ENCODE peak calls at places on chromosomes 4 and X, in ten cellular contexts. C is head of caudate nucleus; P is OCI-LY7; M is activated T-helper 9 cell treated with anti-CD3 and anti-CD28 coated beads, Interleukin-2, amount 50 U/mL, for 16 hours; H is HEK293T; S is RPMI7951; F is Calu3; N is fibroblast of lung; W is AG08396; L is gastrocnemius medialis. O is an unnamed sample.

GRCh38 chrX:39222361-39223113 is 421.3 kb downstream of the MID1IP1 start:
- DNase-seq in C (no peak), F (no peak), P (no peak), N (no peak), S (no peak), H (no peak), M (no peak), L (no peak), W (no peak), O (no peak)

GRCh38 chrX:118117069-118117405 is 427 bp upstream of the KLHL13 start:
- DNase-seq in H (no peak), L (no peak), N (no peak), F (no peak), C (no peak), S (peak; percentile 2), W (peak; percentile 17), P (no peak), M (no peak), O (peak; percentile 4)

GRCh38 chr4:151431728-151432127 is 22.8 kb downstream of the FHIP1A start:
- DNase-seq in N (no peak), W (no peak), C (no peak), S (no peak), L (no peak), H (no peak), F (no peak), P (no peak), M (no peak), O (no peak)

GRCh38 chr4:93981594-93981993 is 153.0 kb downstream of the ATOH1 start:
- DNase-seq in H (no peak), W (no peak), N (no peak), S (no peak), F (no peak), C (no peak), L (no peak), M (no peak), P (no peak), O (no peak)

GRCh38 chr4:31984872-31985271 is 1264.7 kb downstream of the PCDH7 start:
- DNase-seq in W (no peak), C (no peak), L (no peak), H (no peak), S (no peak), M (no peak), F (no peak), P (no peak), N (no peak), O (no peak)

GRCh38 chr4:143511906-143512305 is 1.6 kb upstream of the SMARCA5 start:
- DNase-seq in H (no peak), S (no peak), W (no peak), L (no peak), N (no peak), P (no peak), C (no peak), F (no peak), M (no peak), O (no peak)

GRCh38 chr4:74038161-74039064 is at the start of gene CXCL3:
- DNase-seq in L (peak; percentile 37), N (peak; percentile 72), H (peak; percentile 56), C (peak; percentile 63), F (peak; percentile 94), W (peak; percentile 55), P (no peak), M (no peak), S (peak; percentile 72), O (peak; percentile 2)

GRCh38 chrX:110915120-110915519 is 119.5 kb upstream of the CHRDL1 start:
- DNase-seq in W (peak; percentile 37), F (no peak), H (no peak), S (peak; percentile 90), L (no peak), P (no peak), N (peak; percentile 64), C (no peak), M (no peak), O (no peak)

GRCh38 chr4:1409806-1410425 is 3.7 kb upstream of the NKX1-1 start:
- DNase-seq in N (no peak), P (no peak), L (no peak), H (no peak), C (no peak), F (no peak), S (no peak), W (peak; percentile 11), M (no peak), O (no peak)

GRCh38 chrX:155745792-155746191 is 133.0 kb upstream of the TMLHE start:
- DNase-seq in S (peak; percentile 55), C (no peak), P (no peak), F (peak; percentile 58), W (no peak), H (peak; percentile 11), M (no peak), N (peak; percentile 35), L (peak; percentile 14), O (peak; percentile 1)

GRCh38 chrX:70478521-70478920 is 33.9 kb downstream of the DLG3 start:
- DNase-seq in F (no peak), N (peak; percentile 2), H (no peak), C (no peak), M (no peak), P (no peak), L (no peak), W (no peak), S (no peak), O (peak; percentile 57)

GRCh38 chr4:163165217-163166017 is 1.3 kb downstream of the NAF1 start:
- DNase-seq in P (peak; percentile 8), W (no peak), M (no peak), L (no peak), N (peak; percentile 35), C (no peak), F (no peak), S (no peak), H (no peak), O (no peak)

GRCh38 chrX:69387559-69388487 is 116.3 kb upstream of the NALF2 start:
- DNase-seq in N (peak; percentile 23), P (no peak), C (peak; percentile 56), L (peak; percentile 12), H (peak; percentile 86), W (peak; percentile 70), S (peak; percentile 39), F (peak; percentile 66), M (peak; percentile 1), O (peak; percentile 41)

GRCh38 chrX:149720021-149720689 is 8.3 kb downstream of the MAGEA11 start:
- DNase-seq in C (no peak), H (peak; percentile 26), F (peak; percentile 7), L (no peak), M (no peak), W (no peak), P (no peak), S (no peak), N (no peak), O (no peak)

GRCh38 chr4:17092990-17093880 is 194.8 kb upstream of the LDB2 start:
- DNase-seq in N (no peak), H (no peak), F (no peak), L (no peak), P (no peak), C (no peak), M (no peak), S (no peak), W (no peak), O (no peak)